ENCODE peak calls at places on chromosomes 13 and 19, in ten cellular contexts. F, J, W, N, H, O, B, Z, Y and P are unnamed samples.

GRCh38 chr19:51034704-51035103 is at the start of gene KLK12:
- DNase-seq in F (no peak), J (no peak), W (no peak), N (no peak), H (no peak), O (no peak), B (no peak), Z (no peak), Y (no peak), P (no peak)

GRCh38 chr19:29665826-29666633 is 769 bp downstream of the PLEKHF1 start:
- DNase-seq in F (peak), J (peak), W (no peak), N (no peak), H (peak), O (no peak), B (peak), Z (no peak), Y (no peak), P (no peak)

GRCh38 chr13:113488283-113488682 is 2.2 kb downstream of the DCUN1D2 start:
- DNase-seq in F (no peak), J (no peak), W (no peak), N (no peak), H (no peak), O (no peak), B (no peak), Z (no peak), Y (no peak), P (peak)

GRCh38 chr13:113458218-113459065 is 5.2 kb upstream of the ADPRHL1 start:
- DNase-seq in F (peak), J (no peak), W (no peak), N (no peak), H (peak), O (peak), B (no peak), Z (no peak), Y (no peak), P (peak)

GRCh38 chr13:23330356-23330755 is 103.1 kb downstream of the SACS start:
- DNase-seq in F (no peak), J (no peak), W (no peak), N (no peak), H (no peak), O (no peak), B (no peak), Z (no peak), Y (no peak), P (no peak)

GRCh38 chr19:13833330-13834265 is 38.4 kb downstream of the ZSWIM4 start:
- DNase-seq in F (peak), J (peak), W (peak), N (no peak), H (peak), O (peak), B (peak), Z (peak), Y (peak), P (peak)

GRCh38 chr13:110680852-110681251 is 25.1 kb downstream of the CARS2 start:
- DNase-seq in F (peak), J (no peak), W (no peak), N (no peak), H (no peak), O (peak), B (no peak), Z (no peak), Y (no peak), P (no peak)

GRCh38 chr13:96880419-96880818 is 113.9 kb downstream of the OXGR1 start:
- DNase-seq in F (no peak), J (no peak), W (no peak), N (no peak), H (no peak), O (no peak), B (no peak), Z (no peak), Y (no peak), P (no peak)

GRCh38 chr13:31947105-31947504 is 84.5 kb upstream of the FRY start:
- DNase-seq in F (no peak), J (no peak), W (no peak), N (no peak), H (no peak), O (no peak), B (no peak), Z (no peak), Y (no peak), P (no peak)

GRCh38 chr13:23724196-23724970 is 154.2 kb downstream of the TNFRSF19 start:
- DNase-seq in F (no peak), J (no peak), W (no peak), N (no peak), H (no peak), O (no peak), B (no peak), Z (no peak), Y (no peak), P (no peak)

GRCh38 chr19:18464646-18465045 is 26.7 kb upstream of the ISYNA1 start:
- DNase-seq in F (no peak), J (peak), W (peak), N (no peak), H (peak), O (peak), B (peak), Z (no peak), Y (peak), P (peak)

GRCh38 chr13:113273856-113274590 is 23.0 kb upstream of the LAMP1 start:
- DNase-seq in F (no peak), J (no peak), W (no peak), N (no peak), H (no peak), O (no peak), B (no peak), Z (no peak), Y (peak), P (no peak)

GRCh38 chr13:24854311-24854710 is 90.3 kb downstream of the RNF17 start:
- DNase-seq in F (no peak), J (no peak), W (no peak), N (no peak), H (no peak), O (no peak), B (no peak), Z (no peak), Y (no peak), P (no peak)

GRCh38 chr13:51534075-51534817 is 50.0 kb upstream of the WDFY2 start:
- DNase-seq in F (no peak), J (peak), W (peak), N (no peak), H (no peak), O (no peak), B (peak), Z (no peak), Y (peak), P (no peak)

GRCh38 chr19:52230685-52231084 is 38.7 kb upstream of the ZNF766 start:
- DNase-seq in F (no peak), J (no peak), W (no peak), N (no peak), H (no peak), O (no peak), B (no peak), Z (no peak), Y (no peak), P (no peak)

GRCh38 chr19:13181747-13182388 is 31.7 kb downstream of the IER2 start:
- DNase-seq in F (peak), J (peak), W (peak), N (no peak), H (peak), O (no peak), B (peak), Z (no peak), Y (no peak), P (no peak)

GRCh38 chr13:49296659-49297058 is 48.9 kb downstream of the CDADC1 start:
- DNase-seq in F (no peak), J (no peak), W (no peak), N (no peak), H (no peak), O (peak), B (no peak), Z (no peak), Y (no peak), P (no peak)

GRCh38 chr13:32302461-32302860 is 12.7 kb downstream of the ZAR1L start:
- DNase-seq in F (no peak), J (no peak), W (no peak), N (no peak), H (no peak), O (no peak), B (no peak), Z (no peak), Y (no peak), P (no peak)

GRCh38 chr13:28611654-28612131 is 47.2 kb upstream of the POMP start:
- DNase-seq in F (no peak), J (no peak), W (no peak), N (no peak), H (no peak), O (no peak), B (no peak), Z (no peak), Y (no peak), P (no peak)

GRCh38 chr13:51221674-51222509 is at the start of gene FAM124A:
- DNase-seq in F (peak), J (peak), W (peak), N (no peak), H (peak), O (no peak), B (peak), Z (no peak), Y (peak), P (no peak)

GRCh38 chr19:49491030-49491803 is 3.8 kb downstream of the RPL13A start:
- DNase-seq in F (no peak), J (no peak), W (no peak), N (no peak), H (no peak), O (no peak), B (no peak), Z (no peak), Y (no peak), P (no peak)

GRCh38 chr13:27274631-27275030 is 4.0 kb downstream of the RASL11A start:
- DNase-seq in F (no peak), J (no peak), W (no peak), N (no peak), H (no peak), O (no peak), B (no peak), Z (no peak), Y (no peak), P (no peak)

GRCh38 chr13:78326608-78327007 is 276.7 kb downstream of the POU4F1 start:
- DNase-seq in F (peak), J (no peak), W (no peak), N (no peak), H (no peak), O (no peak), B (no peak), Z (no peak), Y (no peak), P (no peak)

GRCh38 chr19:43504426-43505185 is at the start of gene PHLDB3:
- DNase-seq in F (peak), J (peak), W (no peak), N (no peak), H (peak), O (peak), B (peak), Z (no peak), Y (peak), P (no peak)

GRCh38 chr19:2240881-2241760 is 4.5 kb downstream of the SF3A2 start:
- DNase-seq in F (no peak), J (no peak), W (no peak), N (no peak), H (no peak), O (no peak), B (no peak), Z (no peak), Y (peak), P (no peak)

GRCh38 chr19:11673608-11674041 is 65.1 kb downstream of the ZNF823 start:
- DNase-seq in F (no peak), J (peak), W (peak), N (no peak), H (peak), O (peak), B (peak), Z (no peak), Y (peak), P (no peak)

GRCh38 chr19:56554272-56554869 is 12.9 kb upstream of the ZNF470 start:
- DNase-seq in F (no peak), J (no peak), W (no peak), N (no peak), H (no peak), O (no peak), B (no peak), Z (no peak), Y (no peak), P (no peak)

GRCh38 chr13:22915442-22916082 is 265.2 kb upstream of the SGCG start:
- DNase-seq in F (peak), J (peak), W (no peak), N (no peak), H (peak), O (no peak), B (peak), Z (no peak), Y (peak), P (no peak)

GRCh38 chr13:77298403-77298802 is 28.5 kb downstream of the MYCBP2 start:
- DNase-seq in F (no peak), J (no peak), W (no peak), N (no peak), H (no peak), O (no peak), B (no peak), Z (no peak), Y (no peak), P (no peak)

GRCh38 chr13:49667773-49668172 is 23.5 kb downstream of the EBPL start:
- DNase-seq in F (no peak), J (no peak), W (no peak), N (no peak), H (no peak), O (no peak), B (no peak), Z (no peak), Y (no peak), P (no peak)

GRCh38 chr13:42970824-42971669 is 21.0 kb downstream of the EPSTI1 start:
- DNase-seq in F (peak), J (peak), W (peak), N (no peak), H (no peak), O (peak), B (peak), Z (no peak), Y (peak), P (peak)

GRCh38 chr13:19845758-19846157 is 17.7 kb downstream of the ZMYM5 start:
- DNase-seq in F (peak), J (no peak), W (no peak), N (no peak), H (no peak), O (peak), B (no peak), Z (no peak), Y (no peak), P (no peak)

GRCh38 chr19:49853852-49854849 is 3.2 kb downstream of the PTOV1 start:
- DNase-seq in F (no peak), J (no peak), W (no peak), N (no peak), H (no peak), O (no peak), B (no peak), Z (no peak), Y (no peak), P (no peak)

GRCh38 chr19:39406656-39407393 is at the start of gene ZFP36:
- DNase-seq in F (peak), J (peak), W (peak), N (no peak), H (peak), O (peak), B (peak), Z (peak), Y (peak), P (peak)

GRCh38 chr19:14536926-14537692 is 7.7 kb downstream of the TECR start:
- DNase-seq in F (peak), J (peak), W (no peak), N (no peak), H (peak), O (no peak), B (peak), Z (no peak), Y (peak), P (no peak)

GRCh38 chr19:964761-965694 is 19.1 kb upstream of the WDR18 start:
- DNase-seq in F (no peak), J (no peak), W (no peak), N (no peak), H (no peak), O (no peak), B (no peak), Z (no peak), Y (no peak), P (no peak)

GRCh38 chr19:961866-962620 is 22.1 kb upstream of the WDR18 start:
- DNase-seq in F (no peak), J (no peak), W (no peak), N (no peak), H (no peak), O (peak), B (peak), Z (no peak), Y (no peak), P (no peak)

GRCh38 chr19:964116-964520 is 20.0 kb upstream of the WDR18 start:
- DNase-seq in F (no peak), J (no peak), W (no peak), N (no peak), H (no peak), O (no peak), B (no peak), Z (no peak), Y (no peak), P (no peak)

GRCh38 chr19:963401-964022 is 20.6 kb upstream of the WDR18 start:
- DNase-seq in F (no peak), J (no peak), W (no peak), N (no peak), H (no peak), O (no peak), B (no peak), Z (no peak), Y (no peak), P (no peak)

GRCh38 chr19:962683-963385 is 21.3 kb upstream of the WDR18 start:
- DNase-seq in F (no peak), J (no peak), W (no peak), N (no peak), H (no peak), O (no peak), B (no peak), Z (no peak), Y (no peak), P (no peak)
- TF ChIP-seq EP300 in F (no peak), J (no peak), W (no peak), N (no peak), H (no peak), O (no peak), B (no peak), Z (no peak), Y (no peak), P (no peak)

GRCh38 chr13:40366119-40366518 is 300.3 kb downstream of the FOXO1 start:
- DNase-seq in F (no peak), J (no peak), W (no peak), N (no peak), H (no peak), O (no peak), B (no peak), Z (no peak), Y (no peak), P (no peak)

GRCh38 chr13:40368123-40368891 is 298.1 kb downstream of the FOXO1 start:
- DNase-seq in F (no peak), J (no peak), W (no peak), N (no peak), H (no peak), O (no peak), B (no peak), Z (no peak), Y (no peak), P (no peak)

GRCh38 chr13:40371531-40372125 is 294.8 kb downstream of the FOXO1 start:
- DNase-seq in F (no peak), J (no peak), W (no peak), N (no peak), H (no peak), O (no peak), B (no peak), Z (no peak), Y (no peak), P (no peak)

GRCh38 chr13:40375522-40376171 is 290.8 kb downstream of the FOXO1 start:
- DNase-seq in F (peak), J (no peak), W (no peak), N (no peak), H (no peak), O (no peak), B (no peak), Z (peak), Y (no peak), P (no peak)

DNA sequence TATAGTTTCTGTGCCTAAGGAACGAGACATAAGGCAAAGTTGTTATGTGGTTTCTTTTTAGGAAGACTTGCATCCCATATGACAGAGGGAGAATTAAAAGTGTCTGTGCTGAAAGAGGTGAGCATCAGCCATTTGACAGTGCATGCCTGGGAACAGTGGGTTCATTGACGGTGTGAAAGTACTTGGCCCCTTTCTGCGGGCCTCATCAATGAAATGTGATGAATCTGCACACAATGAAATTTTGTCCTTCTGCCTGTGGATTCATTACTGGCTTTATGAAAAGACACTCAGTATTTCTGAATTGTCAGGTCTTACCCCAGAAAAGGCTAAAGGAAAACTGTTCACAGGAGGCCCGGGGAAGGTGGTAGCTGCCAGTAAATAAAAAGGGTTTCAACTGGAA is 295.8 kb downstream of the FOXO1 start:
- DNase-seq in F (no peak), J (no peak), W (no peak), N (no peak), H (no peak), O (no peak), B (no peak), Z (no peak), Y (no peak), P (no peak)
- TF ChIP-seq EP300 in F (no peak), J (no peak), W (no peak), N (no peak), H (no peak), O (no peak), B (no peak), Z (no peak), Y (no peak), P (no peak)

GRCh38 chr19:54201980-54202379 is 1.3 kb downstream of the RPS9 start:
- DNase-seq in F (no peak), J (no peak), W (no peak), N (no peak), H (no peak), O (no peak), B (no peak), Z (no peak), Y (no peak), P (no peak)
- TF ChIP-seq EP300 in F (no peak), J (no peak), W (no peak), N (no peak), H (no peak), O (no peak), B (no peak), Z (no peak), Y (no peak), P (no peak)

GRCh38 chr13:71613347-71613746 is 253.7 kb downstream of the DACH1 start:
- DNase-seq in F (no peak), J (no peak), W (no peak), N (no peak), H (no peak), O (no peak), B (no peak), Z (no peak), Y (no peak), P (no peak)
- TF ChIP-seq EP300 in F (no peak), J (no peak), W (no peak), N (no peak), H (no peak), O (no peak), B (no peak), Z (no peak), Y (no peak), P (no peak)

DNA sequence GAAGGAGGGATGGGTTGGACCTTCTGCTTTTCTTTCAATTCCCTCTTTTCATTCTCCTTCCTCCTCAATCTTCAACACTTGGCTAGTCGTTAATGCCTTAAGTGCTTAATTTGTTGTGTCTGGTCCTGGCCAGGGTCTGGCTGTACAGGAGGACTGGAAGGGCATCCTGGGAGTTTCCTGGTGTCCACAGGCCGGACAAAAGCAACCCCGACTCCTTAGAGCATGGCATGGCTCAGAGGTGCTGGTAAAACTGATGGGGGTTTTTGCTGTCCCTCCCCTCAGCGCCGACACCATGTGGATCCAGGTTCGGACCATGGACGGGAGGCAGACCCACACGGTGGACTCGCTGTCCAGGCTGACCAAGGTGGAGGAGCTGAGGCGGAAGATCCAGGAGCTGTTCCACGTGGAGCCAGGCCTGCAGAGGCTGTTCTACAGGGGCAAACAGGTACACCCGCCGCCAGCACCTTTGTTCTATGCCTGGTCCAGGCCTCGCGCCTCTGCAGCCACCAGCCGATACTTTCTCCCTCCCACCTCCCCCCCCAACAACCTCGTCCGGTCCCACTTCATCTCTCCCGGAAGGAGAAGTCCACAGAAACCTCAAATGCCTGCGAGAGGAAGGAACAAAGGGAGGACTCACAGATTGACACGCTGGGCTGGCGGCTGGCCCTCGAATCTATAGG is 1.4 kb downstream of the UHRF1 start:
- DNase-seq in F (peak), J (no peak), W (peak), N (no peak), H (peak), O (no peak), B (peak), Z (no peak), Y (peak), P (no peak)
- TF ChIP-seq EP300 in F (no peak), J (no peak), W (no peak), N (no peak), H (no peak), O (no peak), B (no peak), Z (no peak), Y (no peak), P (no peak)